ENCODE peak calls at places on chromosome 15, in nine cellular contexts. One of them, this sample, is unnamed. For H3K9me3, the result is how much of the 10 kb centered on the place peaks cover.

GRCh38 chr15:34621675-34622074 is 38.2 kb upstream of the GOLGA8B start:
- DNase-seq in stomach: no peak
- DNase-seq in neural progenitor cell: no peak
- DNase-seq in CD8-positive, alpha-beta T cell: no peak
- DNase-seq in HCT116: peak
- DNase-seq in endodermal cell: no peak
- DNase-seq in H9: no peak
- DNase-seq in CD4-positive, alpha-beta T cell: no peak
- DNase-seq in left ventricle myocardium inferior: no peak
- DNase-seq in this sample: no peak

GRCh38 chr15:79632457-79632856 is 200.3 kb downstream of the MINAR1 start:
- DNase-seq in stomach: no peak
- DNase-seq in neural progenitor cell: no peak
- DNase-seq in CD8-positive, alpha-beta T cell: no peak
- DNase-seq in HCT116: no peak
- DNase-seq in endodermal cell: no peak
- DNase-seq in H9: no peak
- DNase-seq in CD4-positive, alpha-beta T cell: no peak
- DNase-seq in left ventricle myocardium inferior: no peak
- DNase-seq in this sample: no peak

GRCh38 chr15:30923429-30923828 is 19.7 kb downstream of the FAN1 start:
- DNase-seq in stomach: peak
- DNase-seq in neural progenitor cell: peak
- DNase-seq in CD8-positive, alpha-beta T cell: no peak
- DNase-seq in HCT116: no peak
- DNase-seq in endodermal cell: no peak
- DNase-seq in H9: no peak
- DNase-seq in CD4-positive, alpha-beta T cell: no peak
- DNase-seq in left ventricle myocardium inferior: peak
- DNase-seq in this sample: no peak

GRCh38 chr15:79682851-79683288 is 213.9 kb downstream of the MTHFS start:
- DNase-seq in stomach: no peak
- DNase-seq in neural progenitor cell: no peak
- DNase-seq in CD8-positive, alpha-beta T cell: no peak
- DNase-seq in HCT116: no peak
- DNase-seq in endodermal cell: no peak
- DNase-seq in H9: no peak
- DNase-seq in CD4-positive, alpha-beta T cell: no peak
- DNase-seq in left ventricle myocardium inferior: no peak
- DNase-seq in this sample: no peak

GRCh38 chr15:100663066-100663465 is 60.7 kb downstream of the ASB7 start:
- DNase-seq in stomach: no peak
- DNase-seq in neural progenitor cell: peak
- DNase-seq in CD8-positive, alpha-beta T cell: no peak
- DNase-seq in HCT116: peak
- DNase-seq in endodermal cell: peak
- DNase-seq in H9: peak
- DNase-seq in CD4-positive, alpha-beta T cell: no peak
- DNase-seq in left ventricle myocardium inferior: no peak
- DNase-seq in this sample: peak

GRCh38 chr15:66600240-66600627 is 34.4 kb upstream of the LCTL start:
- DNase-seq in stomach: no peak
- DNase-seq in neural progenitor cell: no peak
- DNase-seq in CD8-positive, alpha-beta T cell: no peak
- DNase-seq in HCT116: no peak
- DNase-seq in endodermal cell: no peak
- DNase-seq in H9: no peak
- DNase-seq in CD4-positive, alpha-beta T cell: no peak
- DNase-seq in left ventricle myocardium inferior: no peak
- DNase-seq in this sample: no peak

GRCh38 chr15:80581976-80582375 is 113.1 kb upstream of the ABHD17C start:
- DNase-seq in stomach: no peak
- DNase-seq in neural progenitor cell: no peak
- DNase-seq in CD8-positive, alpha-beta T cell: no peak
- DNase-seq in HCT116: no peak
- DNase-seq in endodermal cell: peak
- DNase-seq in H9: no peak
- DNase-seq in CD4-positive, alpha-beta T cell: no peak
- DNase-seq in left ventricle myocardium inferior: no peak
- DNase-seq in this sample: no peak

GRCh38 chr15:89196994-89197393 is 24.4 kb downstream of the RLBP1 start:
- DNase-seq in stomach: peak
- DNase-seq in neural progenitor cell: no peak
- DNase-seq in CD8-positive, alpha-beta T cell: no peak
- DNase-seq in HCT116: no peak
- DNase-seq in endodermal cell: no peak
- DNase-seq in H9: no peak
- DNase-seq in CD4-positive, alpha-beta T cell: no peak
- DNase-seq in left ventricle myocardium inferior: no peak
- DNase-seq in this sample: no peak

GRCh38 chr15:95996494-95996893 is 334.0 kb upstream of the NR2F2 start:
- DNase-seq in stomach: no peak
- DNase-seq in neural progenitor cell: no peak
- DNase-seq in CD8-positive, alpha-beta T cell: no peak
- DNase-seq in HCT116: no peak
- DNase-seq in endodermal cell: no peak
- DNase-seq in H9: no peak
- DNase-seq in CD4-positive, alpha-beta T cell: no peak
- DNase-seq in left ventricle myocardium inferior: no peak
- DNase-seq in this sample: no peak

GRCh38 chr15:93107646-93108045 is 18.6 kb upstream of the RGMA start:
- DNase-seq in stomach: no peak
- DNase-seq in neural progenitor cell: no peak
- DNase-seq in CD8-positive, alpha-beta T cell: no peak
- DNase-seq in HCT116: no peak
- DNase-seq in endodermal cell: no peak
- DNase-seq in H9: no peak
- DNase-seq in CD4-positive, alpha-beta T cell: no peak
- DNase-seq in left ventricle myocardium inferior: no peak
- DNase-seq in this sample: no peak

GRCh38 chr15:90901799-90902655 is 1.1 kb upstream of the MAN2A2 start:
- DNase-seq in stomach: peak
- DNase-seq in neural progenitor cell: peak
- DNase-seq in CD8-positive, alpha-beta T cell: peak
- DNase-seq in HCT116: peak
- DNase-seq in endodermal cell: peak
- DNase-seq in H9: peak
- DNase-seq in CD4-positive, alpha-beta T cell: peak
- DNase-seq in left ventricle myocardium inferior: peak
- DNase-seq in this sample: peak

GRCh38 chr15:67096536-67097294 is 31.3 kb downstream of the SMAD3 start:
- DNase-seq in stomach: no peak
- DNase-seq in neural progenitor cell: no peak
- DNase-seq in CD8-positive, alpha-beta T cell: no peak
- DNase-seq in HCT116: no peak
- DNase-seq in endodermal cell: no peak
- DNase-seq in H9: no peak
- DNase-seq in CD4-positive, alpha-beta T cell: no peak
- DNase-seq in left ventricle myocardium inferior: no peak
- DNase-seq in this sample: no peak

GRCh38 chr15:37100109-37100873 is at the start of gene MEIS2:
- DNase-seq in stomach: peak
- DNase-seq in neural progenitor cell: peak
- DNase-seq in CD8-positive, alpha-beta T cell: no peak
- DNase-seq in HCT116: peak
- DNase-seq in endodermal cell: peak
- DNase-seq in H9: peak
- DNase-seq in CD4-positive, alpha-beta T cell: no peak
- DNase-seq in left ventricle myocardium inferior: peak
- DNase-seq in this sample: peak

GRCh38 chr15:48800811-48801460 is 9.9 kb downstream of the CEP152 start:
- DNase-seq in stomach: no peak
- DNase-seq in neural progenitor cell: no peak
- DNase-seq in CD8-positive, alpha-beta T cell: no peak
- DNase-seq in HCT116: no peak
- DNase-seq in endodermal cell: no peak
- DNase-seq in H9: no peak
- DNase-seq in CD4-positive, alpha-beta T cell: no peak
- DNase-seq in left ventricle myocardium inferior: no peak
- DNase-seq in this sample: no peak

GRCh38 chr15:78061963-78062427 is 15.5 kb downstream of the TBC1D2B start:
- DNase-seq in stomach: no peak
- DNase-seq in neural progenitor cell: no peak
- DNase-seq in CD8-positive, alpha-beta T cell: peak
- DNase-seq in HCT116: no peak
- DNase-seq in endodermal cell: no peak
- DNase-seq in H9: no peak
- DNase-seq in CD4-positive, alpha-beta T cell: peak
- DNase-seq in left ventricle myocardium inferior: no peak
- DNase-seq in this sample: peak

GRCh38 chr15:95760508-95760907 is 570.0 kb upstream of the NR2F2 start:
- DNase-seq in stomach: no peak
- DNase-seq in neural progenitor cell: peak
- DNase-seq in CD8-positive, alpha-beta T cell: no peak
- DNase-seq in HCT116: no peak
- DNase-seq in endodermal cell: peak
- DNase-seq in H9: peak
- DNase-seq in CD4-positive, alpha-beta T cell: no peak
- DNase-seq in left ventricle myocardium inferior: no peak
- DNase-seq in this sample: peak

GRCh38 chr15:73005450-73005849 is 46.8 kb upstream of the NEO1 start:
- DNase-seq in stomach: no peak
- DNase-seq in neural progenitor cell: no peak
- DNase-seq in CD8-positive, alpha-beta T cell: no peak
- DNase-seq in HCT116: no peak
- DNase-seq in endodermal cell: no peak
- DNase-seq in H9: no peak
- DNase-seq in CD4-positive, alpha-beta T cell: no peak
- DNase-seq in left ventricle myocardium inferior: no peak
- DNase-seq in this sample: no peak

GRCh38 chr15:91790826-91791225 is 62.7 kb upstream of the SLCO3A1 start:
- DNase-seq in stomach: no peak
- DNase-seq in neural progenitor cell: no peak
- DNase-seq in CD8-positive, alpha-beta T cell: no peak
- DNase-seq in HCT116: no peak
- DNase-seq in endodermal cell: no peak
- DNase-seq in H9: no peak
- DNase-seq in CD4-positive, alpha-beta T cell: no peak
- DNase-seq in left ventricle myocardium inferior: no peak
- DNase-seq in this sample: no peak

GRCh38 chr15:98063871-98064270 is 103.4 kb downstream of the ARRDC4 start:
- DNase-seq in stomach: no peak
- DNase-seq in neural progenitor cell: no peak
- DNase-seq in CD8-positive, alpha-beta T cell: no peak
- DNase-seq in HCT116: no peak
- DNase-seq in endodermal cell: no peak
- DNase-seq in H9: no peak
- DNase-seq in CD4-positive, alpha-beta T cell: no peak
- DNase-seq in left ventricle myocardium inferior: no peak
- DNase-seq in this sample: no peak

GRCh38 chr15:65303687-65304392 is 637 bp upstream of the RNU5B-1 start:
- DNase-seq in stomach: peak
- DNase-seq in neural progenitor cell: peak
- DNase-seq in CD8-positive, alpha-beta T cell: peak
- DNase-seq in HCT116: peak
- DNase-seq in endodermal cell: peak
- DNase-seq in H9: peak
- DNase-seq in CD4-positive, alpha-beta T cell: peak
- DNase-seq in left ventricle myocardium inferior: peak
- DNase-seq in this sample: peak

GRCh38 chr15:65460948-65461347 is 38.2 kb upstream of the IGDCC4 start:
- DNase-seq in stomach: no peak
- DNase-seq in neural progenitor cell: no peak
- DNase-seq in CD8-positive, alpha-beta T cell: no peak
- DNase-seq in HCT116: no peak
- DNase-seq in endodermal cell: no peak
- DNase-seq in H9: no peak
- DNase-seq in CD4-positive, alpha-beta T cell: no peak
- DNase-seq in left ventricle myocardium inferior: no peak
- DNase-seq in this sample: no peak

GRCh38 chr15:96409231-96410138 is 79.0 kb downstream of the NR2F2 start:
- DNase-seq in stomach: no peak
- DNase-seq in neural progenitor cell: peak
- DNase-seq in CD8-positive, alpha-beta T cell: no peak
- DNase-seq in HCT116: no peak
- DNase-seq in endodermal cell: peak
- DNase-seq in H9: peak
- DNase-seq in CD4-positive, alpha-beta T cell: no peak
- DNase-seq in left ventricle myocardium inferior: no peak
- DNase-seq in this sample: no peak

GRCh38 chr15:70636540-70637165 is 126.7 kb downstream of the UACA start:
- DNase-seq in stomach: no peak
- DNase-seq in neural progenitor cell: peak
- DNase-seq in CD8-positive, alpha-beta T cell: no peak
- DNase-seq in HCT116: peak
- DNase-seq in endodermal cell: peak
- DNase-seq in H9: peak
- DNase-seq in CD4-positive, alpha-beta T cell: no peak
- DNase-seq in left ventricle myocardium inferior: no peak
- DNase-seq in this sample: no peak
- TF ChIP-seq CTCF in stomach: no peak
- TF ChIP-seq CTCF in neural progenitor cell: peak
- TF ChIP-seq CTCF in CD8-positive, alpha-beta T cell: no peak
- TF ChIP-seq CTCF in HCT116: peak
- TF ChIP-seq CTCF in endodermal cell: peak
- TF ChIP-seq CTCF in H9: peak
- TF ChIP-seq CTCF in CD4-positive, alpha-beta T cell: no peak
- TF ChIP-seq CTCF in left ventricle myocardium inferior: peak
- TF ChIP-seq CTCF in this sample: peak

GRCh38 chr15:87508086-87508485 is 748.5 kb downstream of the NTRK3 start:
- DNase-seq in stomach: no peak
- DNase-seq in neural progenitor cell: no peak
- DNase-seq in CD8-positive, alpha-beta T cell: no peak
- DNase-seq in HCT116: no peak
- DNase-seq in endodermal cell: no peak
- DNase-seq in H9: no peak
- DNase-seq in CD4-positive, alpha-beta T cell: no peak
- DNase-seq in left ventricle myocardium inferior: no peak
- DNase-seq in this sample: no peak
- H3K9me3 ChIP-seq in stomach: under half
- H3K9me3 ChIP-seq in neural progenitor cell: under half
- H3K9me3 ChIP-seq in CD8-positive, alpha-beta T cell: under half
- H3K9me3 ChIP-seq in HCT116: under half
- H3K9me3 ChIP-seq in endodermal cell: under half
- H3K9me3 ChIP-seq in H9: under half
- H3K9me3 ChIP-seq in CD4-positive, alpha-beta T cell: under half
- H3K9me3 ChIP-seq in left ventricle myocardium inferior: under half
- H3K9me3 ChIP-seq in this sample: under half

DNA sequence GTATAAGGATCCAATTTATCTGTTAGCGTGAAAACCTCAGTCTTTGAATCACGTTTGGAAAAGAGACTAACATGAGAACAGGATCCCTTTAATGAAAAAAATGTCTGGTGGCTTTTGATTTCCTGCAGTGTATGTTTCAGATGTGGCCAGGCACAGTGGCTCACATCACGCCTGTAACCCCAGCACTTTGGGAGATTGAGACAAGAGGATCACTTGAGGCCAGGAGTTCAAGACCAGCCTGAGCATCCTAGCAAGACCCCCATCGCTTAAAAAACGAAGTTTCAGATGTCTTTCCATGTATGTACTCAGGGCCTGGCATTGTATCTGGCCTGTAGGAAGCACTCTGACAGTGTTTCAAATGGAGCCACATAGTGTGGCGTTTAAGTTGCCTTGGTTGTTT is 169.3 kb downstream of the KLHL25 start:
- DNase-seq in stomach: no peak
- DNase-seq in neural progenitor cell: no peak
- DNase-seq in CD8-positive, alpha-beta T cell: no peak
- DNase-seq in HCT116: no peak
- DNase-seq in endodermal cell: no peak
- DNase-seq in H9: no peak
- DNase-seq in CD4-positive, alpha-beta T cell: no peak
- DNase-seq in left ventricle myocardium inferior: no peak
- DNase-seq in this sample: no peak
- H3K27ac ChIP-seq in stomach: peak
- H3K27ac ChIP-seq in neural progenitor cell: no peak
- H3K27ac ChIP-seq in CD8-positive, alpha-beta T cell: peak
- H3K27ac ChIP-seq in HCT116: no peak
- H3K27ac ChIP-seq in endodermal cell: no peak
- H3K27ac ChIP-seq in H9: no peak
- H3K27ac ChIP-seq in CD4-positive, alpha-beta T cell: peak
- H3K27ac ChIP-seq in left ventricle myocardium inferior: peak
- H3K27ac ChIP-seq in this sample: no peak

GRCh38 chr15:70584838-70585706 is 178.3 kb downstream of the UACA start:
- DNase-seq in stomach: peak
- DNase-seq in neural progenitor cell: peak
- DNase-seq in CD8-positive, alpha-beta T cell: peak
- DNase-seq in HCT116: peak
- DNase-seq in endodermal cell: peak
- DNase-seq in H9: peak
- DNase-seq in CD4-positive, alpha-beta T cell: peak
- DNase-seq in left ventricle myocardium inferior: no peak
- DNase-seq in this sample: peak
- TF ChIP-seq CTCF in stomach: peak
- TF ChIP-seq CTCF in neural progenitor cell: peak
- TF ChIP-seq CTCF in CD8-positive, alpha-beta T cell: peak
- TF ChIP-seq CTCF in HCT116: peak
- TF ChIP-seq CTCF in endodermal cell: peak
- TF ChIP-seq CTCF in H9: peak
- TF ChIP-seq CTCF in CD4-positive, alpha-beta T cell: peak
- TF ChIP-seq CTCF in left ventricle myocardium inferior: peak
- TF ChIP-seq CTCF in this sample: peak